ENCODE peak calls at places on chromosomes 16 and 17, in seven cellular contexts. One of them, this sample, is unnamed.

GRCh38 chr17:77076046-77076882 is 64.5 kb upstream of the SEC14L1 start:
- DNase-seq in GM12878: no peak
- DNase-seq in K562: no peak
- DNase-seq in SK-N-SH: no peak
- DNase-seq in HCT116: no peak
- DNase-seq in H1: no peak
- DNase-seq in HepG2: no peak
- DNase-seq in this sample: no peak

GRCh38 chr17:78486228-78486802 is 90.9 kb downstream of the DNAH17 start:
- DNase-seq in HepG2: no peak
- DNase-seq in K562: no peak
- DNase-seq in HCT116: no peak
- DNase-seq in GM12878: no peak
- DNase-seq in H1: no peak
- DNase-seq in SK-N-SH: no peak
- DNase-seq in this sample: no peak

GRCh38 chr16:75483222-75483621 is 12.0 kb downstream of the CHST6 start:
- DNase-seq in HCT116: peak; percentile 97
- DNase-seq in SK-N-SH: no peak
- DNase-seq in GM12878: no peak
- DNase-seq in HepG2: no peak
- DNase-seq in H1: no peak
- DNase-seq in K562: no peak
- DNase-seq in this sample: peak; percentile 75

GRCh38 chr16:84178146-84178765 is 8.6 kb downstream of the TAF1C start:
- DNase-seq in HepG2: no peak
- DNase-seq in GM12878: no peak
- DNase-seq in H1: no peak
- DNase-seq in HCT116: no peak
- DNase-seq in K562: no peak
- DNase-seq in SK-N-SH: no peak
- DNase-seq in this sample: no peak

GRCh38 chr16:72995151-72995881 is 52.6 kb downstream of the ZFHX3 start:
- DNase-seq in GM12878: no peak
- DNase-seq in HCT116: no peak
- DNase-seq in HepG2: no peak
- DNase-seq in SK-N-SH: peak; percentile 34
- DNase-seq in K562: peak; percentile 66
- DNase-seq in H1: peak; percentile 23
- DNase-seq in this sample: no peak

GRCh38 chr17:57340160-57340981 is 84.0 kb downstream of the MSI2 start:
- DNase-seq in HepG2: no peak
- DNase-seq in HCT116: no peak
- DNase-seq in H1: no peak
- DNase-seq in K562: peak; percentile 44
- DNase-seq in SK-N-SH: no peak
- DNase-seq in GM12878: no peak
- DNase-seq in this sample: no peak

GRCh38 chr17:80860703-80861359 is 130.8 kb upstream of the CHMP6 start:
- DNase-seq in K562: no peak
- DNase-seq in HepG2: no peak
- DNase-seq in SK-N-SH: peak; percentile 84
- DNase-seq in H1: no peak
- DNase-seq in GM12878: no peak
- DNase-seq in HCT116: no peak
- DNase-seq in this sample: no peak

GRCh38 chr16:77610496-77610895 is 111.8 kb upstream of the NUDT7 start:
- DNase-seq in HepG2: no peak
- DNase-seq in SK-N-SH: no peak
- DNase-seq in HCT116: no peak
- DNase-seq in H1: no peak
- DNase-seq in GM12878: no peak
- DNase-seq in K562: no peak
- DNase-seq in this sample: no peak

GRCh38 chr17:50308666-50309065 is 34.4 kb downstream of the TMEM92 start:
- DNase-seq in HepG2: no peak
- DNase-seq in K562: no peak
- DNase-seq in GM12878: no peak
- DNase-seq in SK-N-SH: no peak
- DNase-seq in H1: no peak
- DNase-seq in HCT116: no peak
- DNase-seq in this sample: no peak

GRCh38 chr17:39596543-39597267 is 11.0 kb downstream of the NEUROD2 start:
- DNase-seq in GM12878: no peak
- DNase-seq in SK-N-SH: peak; percentile 61
- DNase-seq in HCT116: no peak
- DNase-seq in HepG2: no peak
- DNase-seq in H1: no peak
- DNase-seq in K562: no peak
- DNase-seq in this sample: no peak

GRCh38 chr16:20774703-20775362 is 11.0 kb downstream of the ACSM3 start:
- DNase-seq in H1: peak; percentile 80
- DNase-seq in GM12878: peak; percentile 9
- DNase-seq in SK-N-SH: peak; percentile 44
- DNase-seq in HepG2: peak; percentile 67
- DNase-seq in HCT116: peak; percentile 68
- DNase-seq in K562: peak; percentile 58
- DNase-seq in this sample: peak; percentile 40

GRCh38 chr16:27492588-27492979 is 57.1 kb downstream of the GTF3C1 start:
- DNase-seq in K562: no peak
- DNase-seq in HepG2: no peak
- DNase-seq in HCT116: no peak
- DNase-seq in H1: no peak
- DNase-seq in SK-N-SH: no peak
- DNase-seq in GM12878: no peak
- DNase-seq in this sample: no peak

DNA sequence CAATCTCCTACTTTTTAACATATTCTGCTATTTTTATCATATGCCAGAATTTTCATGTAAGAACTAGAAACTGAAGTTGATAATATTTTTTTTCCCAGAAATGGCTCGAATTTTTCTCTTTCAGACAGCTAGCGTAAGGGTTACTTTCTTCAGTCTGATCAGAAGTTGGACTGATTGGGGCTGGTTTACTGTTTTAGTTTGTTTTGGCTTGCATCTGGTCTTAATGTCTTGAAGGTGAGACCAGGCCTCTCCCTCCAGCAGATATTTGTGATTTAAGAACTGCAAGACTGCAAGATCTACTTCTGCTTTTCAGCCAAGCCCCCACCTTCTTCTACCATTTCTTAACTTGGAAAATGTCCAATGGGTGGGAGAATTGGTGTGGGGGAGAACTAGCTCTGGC is 266.4 kb downstream of the HAPSTR1 start:
- DNase-seq in HCT116: no peak
- DNase-seq in K562: no peak
- DNase-seq in H1: no peak
- DNase-seq in SK-N-SH: no peak
- DNase-seq in GM12878: no peak
- DNase-seq in HepG2: no peak
- DNase-seq in this sample: no peak
- TF ChIP-seq JUND in HCT116: no peak
- TF ChIP-seq JUND in K562: no peak
- TF ChIP-seq JUND in H1: no peak
- TF ChIP-seq JUND in SK-N-SH: no peak
- TF ChIP-seq JUND in GM12878: no peak
- TF ChIP-seq JUND in HepG2: no peak
- TF ChIP-seq JUND in this sample: no peak

GRCh38 chr16:87464691-87465300 is 28.0 kb downstream of the ZCCHC14 start:
- DNase-seq in GM12878: no peak
- DNase-seq in HCT116: no peak
- DNase-seq in HepG2: no peak
- DNase-seq in SK-N-SH: peak; percentile 58
- DNase-seq in H1: no peak
- DNase-seq in K562: peak; percentile 66
- DNase-seq in this sample: no peak

GRCh38 chr16:87465306-87465705 is 27.5 kb downstream of the ZCCHC14 start:
- DNase-seq in H1: no peak
- DNase-seq in HepG2: peak; percentile 79
- DNase-seq in GM12878: no peak
- DNase-seq in HCT116: no peak
- DNase-seq in K562: peak; percentile 38
- DNase-seq in SK-N-SH: peak; percentile 52
- DNase-seq in this sample: peak; percentile 13

GRCh38 chr16:87461466-87461975 is 31.3 kb downstream of the ZCCHC14 start:
- DNase-seq in K562: peak; percentile 96
- DNase-seq in SK-N-SH: no peak
- DNase-seq in H1: peak; percentile 87
- DNase-seq in GM12878: no peak
- DNase-seq in HCT116: peak; percentile 98
- DNase-seq in HepG2: peak; percentile 97
- DNase-seq in this sample: peak; percentile 96

GRCh38 chr16:87466975-87467501 is 25.8 kb downstream of the ZCCHC14 start:
- DNase-seq in GM12878: no peak
- DNase-seq in K562: no peak
- DNase-seq in HCT116: no peak
- DNase-seq in HepG2: no peak
- DNase-seq in SK-N-SH: no peak
- DNase-seq in H1: no peak
- DNase-seq in this sample: no peak

DNA sequence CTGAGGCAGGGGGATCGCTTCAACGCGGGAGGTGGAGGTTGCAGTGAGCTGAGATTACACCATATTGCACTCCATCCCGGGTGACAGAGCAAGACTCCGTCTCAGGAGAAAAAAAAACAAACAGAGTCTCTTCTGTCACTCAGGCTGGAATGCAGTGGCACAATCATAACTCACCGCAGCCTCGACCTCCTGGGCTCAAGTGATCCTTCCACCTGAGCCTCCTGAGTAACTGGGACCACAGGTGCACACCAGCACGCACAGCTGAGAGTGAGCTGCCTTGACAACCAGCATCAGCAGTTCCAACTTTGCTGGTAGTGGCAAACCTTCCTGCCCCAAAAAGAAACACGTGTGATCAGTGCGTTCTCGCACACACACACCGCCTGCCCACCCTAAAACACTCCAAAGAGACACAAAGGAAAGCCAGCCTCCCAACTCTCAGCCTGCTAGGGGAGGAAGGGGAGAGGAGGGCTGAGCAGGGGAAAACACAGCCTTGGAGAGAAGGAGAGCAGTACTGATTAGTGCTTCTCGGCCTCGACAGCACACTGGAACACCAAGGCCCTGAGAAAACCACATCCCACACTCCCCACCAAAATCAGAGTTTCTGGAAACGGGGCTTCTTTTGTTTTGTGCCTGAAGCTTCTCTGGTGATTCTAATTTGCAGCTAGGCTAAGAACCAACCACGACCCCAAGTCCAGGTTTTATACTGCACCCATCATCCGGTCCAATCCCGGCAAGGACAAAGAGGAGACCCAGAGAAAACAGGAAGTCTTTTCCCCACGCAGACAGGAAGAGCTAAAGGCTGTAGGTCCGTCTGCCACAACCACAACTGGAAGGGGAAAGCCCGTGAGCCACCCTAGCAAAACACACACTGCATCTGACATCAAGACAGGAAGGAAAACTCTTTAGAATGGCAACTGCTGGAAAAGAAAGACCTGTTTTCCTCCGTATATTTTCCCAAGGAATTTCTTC is 28.8 kb downstream of the ZCCHC14 start:
- DNase-seq in HCT116: no peak
- DNase-seq in H1: no peak
- DNase-seq in SK-N-SH: no peak
- DNase-seq in HepG2: peak; percentile 30
- DNase-seq in K562: no peak
- DNase-seq in GM12878: no peak
- DNase-seq in this sample: no peak
- TF ChIP-seq JUND in HCT116: no peak
- TF ChIP-seq JUND in H1: no peak
- TF ChIP-seq JUND in SK-N-SH: no peak
- TF ChIP-seq JUND in HepG2: no peak
- TF ChIP-seq JUND in K562: no peak
- TF ChIP-seq JUND in GM12878: no peak
- TF ChIP-seq JUND in this sample: no peak

GRCh38 chr17:64683791-64684190 is 21.7 kb upstream of the SMURF2 start:
- DNase-seq in HCT116: no peak
- DNase-seq in H1: no peak
- DNase-seq in GM12878: no peak
- DNase-seq in K562: no peak
- DNase-seq in SK-N-SH: no peak
- DNase-seq in HepG2: no peak
- DNase-seq in this sample: no peak
- TF ChIP-seq JUND in HCT116: peak; percentile 52
- TF ChIP-seq JUND in H1: no peak
- TF ChIP-seq JUND in GM12878: no peak
- TF ChIP-seq JUND in K562: no peak
- TF ChIP-seq JUND in SK-N-SH: peak; percentile 62
- TF ChIP-seq JUND in HepG2: no peak
- TF ChIP-seq JUND in this sample: no peak

DNA sequence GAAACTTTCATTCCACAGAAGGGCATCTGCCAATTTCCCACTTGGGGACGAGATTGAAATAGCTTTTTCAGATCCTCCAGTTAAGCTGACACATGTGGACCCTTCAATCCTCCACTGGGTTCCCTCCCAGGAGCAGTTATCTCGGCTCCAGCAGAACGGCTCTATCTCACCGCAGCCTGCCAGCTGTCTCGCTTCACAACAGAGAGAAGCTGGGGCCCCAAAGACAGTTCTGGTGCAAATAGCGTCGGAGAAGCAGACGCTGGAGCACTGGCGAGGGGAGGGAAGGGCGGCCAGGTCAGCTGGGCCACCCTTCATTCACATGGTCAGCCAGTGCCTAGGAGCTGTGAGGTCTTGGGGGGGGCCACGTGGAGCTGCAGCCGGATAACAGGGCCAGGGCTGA is 141.2 kb upstream of the SDK2 start:
- DNase-seq in SK-N-SH: no peak
- DNase-seq in HCT116: no peak
- DNase-seq in H1: no peak
- DNase-seq in HepG2: no peak
- DNase-seq in GM12878: no peak
- DNase-seq in K562: no peak
- DNase-seq in this sample: no peak
- TF ChIP-seq JUND in SK-N-SH: no peak
- TF ChIP-seq JUND in HCT116: no peak
- TF ChIP-seq JUND in H1: no peak
- TF ChIP-seq JUND in HepG2: no peak
- TF ChIP-seq JUND in GM12878: no peak
- TF ChIP-seq JUND in K562: no peak
- TF ChIP-seq JUND in this sample: no peak